ENCODE peak calls at places on chromosomes 12 and 14, in four cellular contexts. U, W, M and F are unnamed samples.

GRCh38 chr14:75911883-75912282 is 69.9 kb downstream of the TGFB3 start:
- DNase-seq in U (no peak), W (no peak), M (no peak), F (no peak)

GRCh38 chr12:50597200-50598195 is 92.7 kb downstream of the DIP2B start:
- DNase-seq in U (peak), W (no peak), M (peak), F (peak)

GRCh38 chr12:102634216-102634615 is 153.9 kb upstream of the IGF1 start:
- DNase-seq in U (no peak), W (no peak), M (no peak), F (peak)

GRCh38 chr12:100372846-100373245 is 16.0 kb downstream of the SLC17A8 start:
- DNase-seq in U (no peak), W (no peak), M (no peak), F (no peak)

GRCh38 chr12:69440016-69440415 is 30.2 kb upstream of the FRS2 start:
- DNase-seq in U (no peak), W (no peak), M (no peak), F (no peak)

GRCh38 chr12:50107416-50108268 is 3.8 kb downstream of the GPD1 start:
- DNase-seq in U (no peak), W (no peak), M (no peak), F (no peak)

GRCh38 chr14:22252591-22253178 is 336.3 kb downstream of the DAD1 start:
- DNase-seq in U (no peak), W (no peak), M (no peak), F (peak)

GRCh38 chr14:93734961-93735360 is 53.3 kb downstream of the PRIMA1 start:
- DNase-seq in U (no peak), W (no peak), M (no peak), F (no peak)

GRCh38 chr12:132937476-132937875 is 18.6 kb downstream of the ZNF605 start:
- DNase-seq in U (no peak), W (no peak), M (no peak), F (no peak)

GRCh38 chr12:69639400-69640016 is 28.8 kb upstream of the LRRC10 start:
- DNase-seq in U (peak), W (peak), M (peak), F (peak)

GRCh38 chr12:105041186-105041585 is 43.1 kb downstream of the ALDH1L2 start:
- DNase-seq in U (no peak), W (no peak), M (no peak), F (no peak)

GRCh38 chr14:90039253-90040010 is 22.4 kb upstream of the KCNK13 start:
- DNase-seq in U (no peak), W (no peak), M (no peak), F (peak)

GRCh38 chr12:111074965-111075364 is 154.6 kb upstream of the MYL2 start:
- DNase-seq in U (no peak), W (no peak), M (no peak), F (no peak)

GRCh38 chr14:93657875-93658274 is 130.4 kb downstream of the PRIMA1 start:
- DNase-seq in U (no peak), W (no peak), M (no peak), F (no peak)

DNA sequence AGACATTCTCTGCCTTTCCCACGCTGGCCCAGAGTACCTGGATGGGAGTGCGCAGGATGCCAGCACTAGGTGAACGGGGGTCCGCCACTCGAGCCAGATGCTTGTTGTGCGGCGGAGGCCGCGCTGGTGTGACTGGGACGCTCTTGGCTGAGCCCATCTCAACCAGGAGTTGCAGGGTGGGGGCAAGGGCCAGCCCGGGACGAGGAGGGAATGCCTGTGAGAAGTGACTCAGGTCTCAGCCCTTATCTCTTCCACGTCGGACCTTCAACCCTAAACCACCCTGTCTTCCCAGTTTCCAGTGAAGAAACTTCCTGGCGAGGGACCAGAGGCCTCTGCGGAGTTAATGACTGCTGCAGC is 312 bp downstream of the CDCA3 start:
- DNase-seq in U (no peak), W (peak), M (no peak), F (no peak)
- TF ChIP-seq ELK1 in U (no peak), W (no peak), M (no peak), F (no peak)

GRCh38 chr12:3332190-3332589 is 158.8 kb upstream of the PRMT8 start:
- DNase-seq in U (no peak), W (no peak), M (no peak), F (peak)
- TF ChIP-seq RFX5 in U (no peak), W (no peak), M (no peak), F (no peak)

GRCh38 chr14:92253381-92253894 is 69.5 kb upstream of the SLC24A4 start:
- DNase-seq in U (no peak), W (no peak), M (no peak), F (no peak)

GRCh38 chr14:92254786-92255185 is 68.2 kb upstream of the SLC24A4 start:
- DNase-seq in U (no peak), W (no peak), M (no peak), F (peak)

GRCh38 chr14:92263681-92264080 is 59.3 kb upstream of the SLC24A4 start:
- DNase-seq in U (no peak), W (no peak), M (no peak), F (no peak)

GRCh38 chr14:92259613-92260357 is 63.2 kb upstream of the SLC24A4 start:
- DNase-seq in U (no peak), W (no peak), M (peak), F (no peak)

GRCh38 chr14:92258934-92259333 is 64.0 kb upstream of the SLC24A4 start:
- DNase-seq in U (no peak), W (peak), M (peak), F (no peak)
- TF ChIP-seq ELK1 in U (no peak), W (no peak), M (no peak), F (no peak)

GRCh38 chr12:53004582-53004981 is 1.7 kb upstream of the EIF4B start:
- DNase-seq in U (no peak), W (no peak), M (no peak), F (peak)
- TF ChIP-seq RFX5 in U (no peak), W (no peak), M (no peak), F (no peak)

DNA sequence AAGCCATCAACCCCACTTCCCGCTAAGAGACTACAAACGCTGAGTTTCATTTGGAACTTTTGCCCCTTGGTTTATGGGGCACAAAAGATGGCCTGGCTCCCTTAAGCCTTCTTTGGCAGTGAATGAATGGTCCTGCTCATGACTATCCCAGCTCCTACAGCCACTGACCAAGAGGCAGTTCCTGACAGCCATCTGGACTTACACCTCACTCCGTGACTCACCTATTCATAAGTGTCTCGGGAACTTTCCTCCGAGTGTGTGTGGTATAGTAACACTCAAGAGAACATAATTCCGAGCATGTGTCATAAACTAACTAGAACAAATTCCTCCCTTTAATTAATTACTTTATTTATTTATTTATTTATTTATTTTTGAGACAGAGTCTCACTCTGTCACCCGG is 51.9 kb upstream of the NUDT4 start:
- DNase-seq in U (no peak), W (no peak), M (no peak), F (peak)
- TF ChIP-seq ELK1 in U (no peak), W (no peak), M (no peak), F (no peak)

DNA sequence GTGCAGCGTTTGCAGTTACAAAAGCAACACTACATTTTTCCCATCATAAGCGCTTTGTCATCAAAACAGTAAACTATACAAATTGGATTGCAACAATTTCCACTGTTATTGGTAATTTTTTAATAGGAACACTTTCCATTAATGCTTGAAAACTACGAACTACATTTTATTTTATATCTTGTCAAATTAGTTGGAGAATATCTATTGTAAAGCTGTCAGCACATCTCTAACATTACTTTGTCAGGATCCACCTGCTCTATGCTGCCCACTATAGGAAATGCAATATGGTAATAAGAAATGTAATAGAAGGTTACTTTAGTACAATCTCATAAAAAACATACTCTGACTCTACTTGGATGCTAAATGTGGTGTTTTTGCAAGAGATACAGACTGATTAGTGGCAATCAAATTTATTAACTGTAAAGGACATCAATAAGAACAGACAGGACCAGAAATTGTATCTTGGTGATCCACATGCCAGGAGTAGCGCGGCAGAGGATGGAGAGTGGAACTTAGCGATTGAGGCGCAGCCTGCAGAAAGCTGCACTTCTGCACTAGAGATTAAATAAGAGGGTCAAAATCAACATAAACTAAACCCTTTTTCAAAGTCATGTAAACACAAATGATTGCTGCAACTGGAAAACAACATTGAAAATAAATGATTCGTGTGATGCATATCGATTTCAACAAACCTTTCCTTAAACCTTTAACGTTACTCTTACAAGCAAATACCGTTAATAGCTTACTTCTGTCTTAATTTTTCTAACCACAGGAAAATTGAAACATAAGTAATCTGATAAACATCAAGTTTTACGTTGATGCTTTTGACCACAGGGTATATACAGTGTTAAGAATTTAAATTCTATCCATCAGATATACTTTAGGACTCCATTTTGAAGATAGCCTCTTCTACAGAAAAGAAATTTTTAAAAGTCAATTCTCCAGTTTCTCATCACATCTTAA is 3.6 kb upstream of the ARID2 start:
- DNase-seq in U (peak), W (peak), M (no peak), F (peak)
- TF ChIP-seq RFX5 in U (no peak), W (no peak), M (peak), F (no peak)

DNA sequence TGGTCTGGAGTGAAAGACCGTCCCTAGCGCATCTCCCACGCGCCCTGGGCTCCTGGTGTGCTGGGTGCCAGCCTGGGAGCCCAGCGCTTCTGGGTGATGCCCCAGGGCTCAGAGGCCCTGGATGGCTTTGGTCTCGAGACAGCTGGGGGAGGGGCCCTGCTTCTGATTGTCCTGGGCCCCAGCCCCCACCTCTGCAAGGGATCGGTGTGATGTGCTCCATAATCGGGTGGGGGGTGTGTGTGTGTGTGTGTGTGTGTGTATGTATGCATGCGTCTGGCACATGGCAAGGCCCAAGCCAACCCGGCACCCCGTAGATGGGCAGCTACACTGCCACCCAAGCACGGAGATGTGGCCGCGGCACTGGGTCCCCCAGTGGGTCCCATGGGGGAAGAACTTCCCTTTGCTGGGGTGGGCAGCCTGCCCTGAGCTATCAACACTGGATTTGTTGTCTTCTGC is 3.0 kb downstream of the ZBTB42 start:
- DNase-seq in U (no peak), W (no peak), M (no peak), F (peak)
- TF ChIP-seq ELK1 in U (no peak), W (no peak), M (no peak), F (no peak)

GRCh38 chr14:39339003-39339402 is 93.2 kb downstream of the FBXO33 start:
- DNase-seq in U (no peak), W (peak), M (no peak), F (no peak)
- TF ChIP-seq RFX5 in U (no peak), W (no peak), M (no peak), F (no peak)

DNA sequence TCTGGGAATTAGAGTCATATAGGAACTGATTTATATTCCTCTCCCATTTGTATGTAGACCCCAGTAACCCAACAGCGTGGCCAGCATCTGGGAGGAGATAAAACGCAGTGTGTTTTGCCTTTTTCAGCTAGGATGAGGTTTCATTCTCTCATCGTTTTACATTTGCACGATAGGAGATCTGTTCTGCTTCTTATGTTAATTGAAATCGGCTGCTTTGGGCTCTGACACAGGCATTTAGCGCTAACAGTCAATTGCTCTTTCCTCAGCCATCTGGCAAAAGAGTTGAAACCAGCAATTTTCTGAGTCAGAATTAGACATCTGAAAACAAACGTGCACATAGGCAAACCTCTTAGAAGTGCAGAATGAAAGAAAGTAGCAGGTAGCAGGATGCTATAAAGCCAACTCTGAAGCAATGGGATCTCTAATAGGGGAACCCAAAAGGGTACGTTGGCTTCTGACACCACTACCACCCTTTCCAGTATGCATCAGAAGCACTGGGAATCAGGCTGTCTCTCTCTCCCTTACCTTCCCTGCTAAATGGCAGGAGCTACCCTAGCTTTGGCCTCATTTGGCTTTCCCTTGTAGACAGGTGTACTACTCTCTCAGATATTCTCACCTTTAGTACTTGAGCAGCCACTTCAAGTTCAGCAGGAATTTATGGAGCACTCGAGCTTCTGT is 219.1 kb downstream of the PHLDA1 start:
- DNase-seq in U (no peak), W (no peak), M (no peak), F (peak)
- TF ChIP-seq ELK1 in U (no peak), W (no peak), M (no peak), F (no peak)